ENCODE peak calls at places on chromosomes 7 and 10, in four cellular contexts. One of them, this sample, is unnamed.

GRCh38 chr7:142868188-142868811 is 13.4 kb downstream of the EPHB6 start:
- DNase-seq in NCI-H1417: no peak
- DNase-seq in stromal cell of bone marrow: no peak
- DNase-seq in NCI-H82: no peak
- DNase-seq in this sample: no peak

GRCh38 chr7:116601426-116601825 is 70.6 kb upstream of the MET start:
- DNase-seq in NCI-H1417: peak
- DNase-seq in stromal cell of bone marrow: no peak
- DNase-seq in NCI-H82: no peak
- DNase-seq in this sample: no peak

GRCh38 chr10:72340510-72340895 is 14.2 kb downstream of the DNAJB12 start:
- DNase-seq in NCI-H1417: peak
- DNase-seq in stromal cell of bone marrow: no peak
- DNase-seq in NCI-H82: peak
- DNase-seq in this sample: peak

GRCh38 chr10:45008524-45009161 is 7.9 kb downstream of the ZNF22 start:
- DNase-seq in NCI-H1417: peak
- DNase-seq in stromal cell of bone marrow: peak
- DNase-seq in NCI-H82: peak
- DNase-seq in this sample: peak

GRCh38 chr10:98246911-98247820 is 20.8 kb downstream of the LOXL4 start:
- DNase-seq in NCI-H1417: no peak
- DNase-seq in stromal cell of bone marrow: no peak
- DNase-seq in NCI-H82: no peak
- DNase-seq in this sample: no peak

GRCh38 chr7:69232445-69233376 is 365.6 kb upstream of the AUTS2 start:
- DNase-seq in NCI-H1417: peak
- DNase-seq in stromal cell of bone marrow: no peak
- DNase-seq in NCI-H82: no peak
- DNase-seq in this sample: no peak

GRCh38 chr7:128318696-128319095 is 25.0 kb downstream of the RBM28 start:
- DNase-seq in NCI-H1417: no peak
- DNase-seq in stromal cell of bone marrow: no peak
- DNase-seq in NCI-H82: no peak
- DNase-seq in this sample: no peak

GRCh38 chr7:50339990-50340500 is 35.5 kb downstream of the IKZF1 start:
- DNase-seq in NCI-H1417: peak
- DNase-seq in stromal cell of bone marrow: no peak
- DNase-seq in NCI-H82: no peak
- DNase-seq in this sample: no peak

GRCh38 chr7:154867068-154867467 is 135.9 kb downstream of the PAXIP1 start:
- DNase-seq in NCI-H1417: no peak
- DNase-seq in stromal cell of bone marrow: no peak
- DNase-seq in NCI-H82: no peak
- DNase-seq in this sample: no peak

GRCh38 chr7:23373151-23374004 is 74.2 kb downstream of the MALSU1 start:
- DNase-seq in NCI-H1417: peak
- DNase-seq in stromal cell of bone marrow: no peak
- DNase-seq in NCI-H82: no peak
- DNase-seq in this sample: peak

GRCh38 chr7:97512441-97513207 is 219.3 kb upstream of the TAC1 start:
- DNase-seq in NCI-H1417: no peak
- DNase-seq in stromal cell of bone marrow: no peak
- DNase-seq in NCI-H82: peak
- DNase-seq in this sample: no peak

GRCh38 chr7:131071786-131072504 is 255.7 kb upstream of the MKLN1 start:
- DNase-seq in NCI-H1417: no peak
- DNase-seq in stromal cell of bone marrow: peak
- DNase-seq in NCI-H82: no peak
- DNase-seq in this sample: peak

GRCh38 chr7:94190599-94191061 is 186.5 kb upstream of the BET1 start:
- DNase-seq in NCI-H1417: no peak
- DNase-seq in stromal cell of bone marrow: peak
- DNase-seq in NCI-H82: no peak
- DNase-seq in this sample: peak

GRCh38 chr10:6581750-6582697 is 1.9 kb upstream of the PRKCQ start:
- DNase-seq in NCI-H1417: no peak
- DNase-seq in stromal cell of bone marrow: no peak
- DNase-seq in NCI-H82: no peak
- DNase-seq in this sample: no peak

GRCh38 chr7:158507917-158508316 is 79.7 kb downstream of the PTPRN2 start:
- DNase-seq in NCI-H1417: no peak
- DNase-seq in stromal cell of bone marrow: no peak
- DNase-seq in NCI-H82: no peak
- DNase-seq in this sample: no peak

GRCh38 chr10:124366343-124366742 is 52.4 kb downstream of the OAT start:
- DNase-seq in NCI-H1417: no peak
- DNase-seq in stromal cell of bone marrow: no peak
- DNase-seq in NCI-H82: no peak
- DNase-seq in this sample: no peak

GRCh38 chr10:5470062-5470751 is 29.2 kb downstream of the CALML5 start:
- DNase-seq in NCI-H1417: no peak
- DNase-seq in stromal cell of bone marrow: no peak
- DNase-seq in NCI-H82: no peak
- DNase-seq in this sample: no peak

GRCh38 chr7:143248781-143249354 is 14.4 kb upstream of the GSTK1 start:
- DNase-seq in NCI-H1417: no peak
- DNase-seq in stromal cell of bone marrow: no peak
- DNase-seq in NCI-H82: no peak
- DNase-seq in this sample: peak

GRCh38 chr10:28219241-28219640 is 83.6 kb downstream of the MPP7 start:
- DNase-seq in NCI-H1417: no peak
- DNase-seq in stromal cell of bone marrow: peak
- DNase-seq in NCI-H82: no peak
- DNase-seq in this sample: peak

GRCh38 chr10:22624289-22624738 is 90.1 kb downstream of the PIP4K2A start:
- DNase-seq in NCI-H1417: no peak
- DNase-seq in stromal cell of bone marrow: peak
- DNase-seq in NCI-H82: no peak
- DNase-seq in this sample: peak

GRCh38 chr10:3935933-3936359 is 150.9 kb upstream of the KLF6 start:
- DNase-seq in NCI-H1417: no peak
- DNase-seq in stromal cell of bone marrow: no peak
- DNase-seq in NCI-H82: no peak
- DNase-seq in this sample: peak

GRCh38 chr7:1585142-1585981 is 15.5 kb upstream of the PSMG3 start:
- DNase-seq in NCI-H1417: no peak
- DNase-seq in stromal cell of bone marrow: no peak
- DNase-seq in NCI-H82: no peak
- DNase-seq in this sample: no peak

GRCh38 chr7:85023066-85023687 is 163.7 kb downstream of the SEMA3D start:
- DNase-seq in NCI-H1417: peak
- DNase-seq in stromal cell of bone marrow: peak
- DNase-seq in NCI-H82: peak
- DNase-seq in this sample: peak

GRCh38 chr7:135335628-135336139 is 102.0 kb downstream of the STRA8 start:
- DNase-seq in NCI-H1417: peak
- DNase-seq in stromal cell of bone marrow: no peak
- DNase-seq in NCI-H82: peak
- DNase-seq in this sample: peak

GRCh38 chr7:137903382-137904169 is 56.8 kb upstream of the DGKI start:
- DNase-seq in NCI-H1417: peak
- DNase-seq in stromal cell of bone marrow: peak
- DNase-seq in NCI-H82: peak
- DNase-seq in this sample: peak

GRCh38 chr10:76874896-76875295 is 762.7 kb downstream of the KCNMA1 start:
- DNase-seq in NCI-H1417: no peak
- DNase-seq in stromal cell of bone marrow: no peak
- DNase-seq in NCI-H82: no peak
- DNase-seq in this sample: no peak

GRCh38 chr7:43211693-43212092 is 99.2 kb downstream of the HECW1 start:
- DNase-seq in NCI-H1417: no peak
- DNase-seq in stromal cell of bone marrow: no peak
- DNase-seq in NCI-H82: no peak
- DNase-seq in this sample: no peak

GRCh38 chr10:1413823-1414222 is 323.5 kb downstream of the ADARB2 start:
- DNase-seq in NCI-H1417: no peak
- DNase-seq in stromal cell of bone marrow: no peak
- DNase-seq in NCI-H82: no peak
- DNase-seq in this sample: no peak

GRCh38 chr10:89810908-89811515 is 109.6 kb downstream of the KIF20B start:
- DNase-seq in NCI-H1417: no peak
- DNase-seq in stromal cell of bone marrow: no peak
- DNase-seq in NCI-H82: no peak
- DNase-seq in this sample: no peak

GRCh38 chr10:43822509-43823236 is 174.0 kb upstream of the ZNF32 start:
- DNase-seq in NCI-H1417: no peak
- DNase-seq in stromal cell of bone marrow: no peak
- DNase-seq in NCI-H82: no peak
- DNase-seq in this sample: no peak

GRCh38 chr10:132987671-132988571 is 45.6 kb upstream of the CFAP46 start:
- DNase-seq in NCI-H1417: no peak
- DNase-seq in stromal cell of bone marrow: peak
- DNase-seq in NCI-H82: no peak
- DNase-seq in this sample: no peak

GRCh38 chr10:42960491-42961155 is 116.2 kb upstream of the RET start:
- DNase-seq in NCI-H1417: no peak
- DNase-seq in stromal cell of bone marrow: no peak
- DNase-seq in NCI-H82: no peak
- DNase-seq in this sample: peak

GRCh38 chr7:135168489-135169140 is 1.9 kb downstream of the CYREN start:
- DNase-seq in NCI-H1417: no peak
- DNase-seq in stromal cell of bone marrow: no peak
- DNase-seq in NCI-H82: no peak
- DNase-seq in this sample: no peak

GRCh38 chr7:18831943-18832342 is 285.5 kb downstream of the TWIST1 start:
- DNase-seq in NCI-H1417: no peak
- DNase-seq in stromal cell of bone marrow: no peak
- DNase-seq in NCI-H82: no peak
- DNase-seq in this sample: peak